ENCODE peak calls at places on chromosomes 13 and 19, in four cellular contexts. D is stomach, S is uterus, F is tibial nerve. T is an unnamed sample.

GRCh38 chr19:29544656-29545360 is 19.0 kb downstream of the VSTM2B start:
- DNase-seq in D (no peak), S (peak), F (no peak), T (no peak)

GRCh38 chr19:55437410-55437809 is 5.7 kb downstream of the SHISA7 start:
- DNase-seq in S (no peak), D (peak), F (no peak), T (peak)

GRCh38 chr19:28399187-28399586 is 813.8 kb downstream of the UQCRFS1 start:
- DNase-seq in D (no peak), F (no peak), S (no peak), T (no peak)

GRCh38 chr13:40779049-40779448 is 8.1 kb upstream of the MRPS31 start:
- DNase-seq in S (no peak), D (no peak), F (no peak), T (no peak)

GRCh38 chr13:33153421-33154381 is 131.9 kb downstream of the STARD13 start:
- DNase-seq in F (no peak), D (no peak), S (no peak), T (no peak)

GRCh38 chr13:64234255-64234654 is 2818.6 kb upstream of the PCDH20 start:
- DNase-seq in S (no peak), D (no peak), F (no peak), T (no peak)

GRCh38 chr19:16861875-16862274 is 26.9 kb upstream of the F2RL3 start:
- DNase-seq in S (no peak), F (no peak), D (no peak), T (no peak)

GRCh38 chr13:52459668-52460067 is 4.4 kb downstream of the CKAP2 start:
- DNase-seq in D (no peak), F (no peak), S (no peak), T (peak)

GRCh38 chr13:80195649-80196048 is 145.3 kb downstream of the SPRY2 start:
- DNase-seq in D (no peak), S (no peak), F (no peak), T (no peak)

GRCh38 chr19:41225238-41226052 is 6.4 kb downstream of the AXL start:
- DNase-seq in D (peak), S (peak), F (peak), T (no peak)

GRCh38 chr19:41228486-41228885 is 9.5 kb downstream of the AXL start:
- DNase-seq in D (no peak), S (no peak), F (no peak), T (no peak)

GRCh38 chr19:41224632-41225031 is 5.6 kb downstream of the AXL start:
- DNase-seq in D (no peak), F (no peak), S (no peak), T (no peak)

GRCh38 chr19:41226874-41227390 is 7.9 kb downstream of the AXL start:
- DNase-seq in F (no peak), S (no peak), D (no peak), T (no peak)

DNA sequence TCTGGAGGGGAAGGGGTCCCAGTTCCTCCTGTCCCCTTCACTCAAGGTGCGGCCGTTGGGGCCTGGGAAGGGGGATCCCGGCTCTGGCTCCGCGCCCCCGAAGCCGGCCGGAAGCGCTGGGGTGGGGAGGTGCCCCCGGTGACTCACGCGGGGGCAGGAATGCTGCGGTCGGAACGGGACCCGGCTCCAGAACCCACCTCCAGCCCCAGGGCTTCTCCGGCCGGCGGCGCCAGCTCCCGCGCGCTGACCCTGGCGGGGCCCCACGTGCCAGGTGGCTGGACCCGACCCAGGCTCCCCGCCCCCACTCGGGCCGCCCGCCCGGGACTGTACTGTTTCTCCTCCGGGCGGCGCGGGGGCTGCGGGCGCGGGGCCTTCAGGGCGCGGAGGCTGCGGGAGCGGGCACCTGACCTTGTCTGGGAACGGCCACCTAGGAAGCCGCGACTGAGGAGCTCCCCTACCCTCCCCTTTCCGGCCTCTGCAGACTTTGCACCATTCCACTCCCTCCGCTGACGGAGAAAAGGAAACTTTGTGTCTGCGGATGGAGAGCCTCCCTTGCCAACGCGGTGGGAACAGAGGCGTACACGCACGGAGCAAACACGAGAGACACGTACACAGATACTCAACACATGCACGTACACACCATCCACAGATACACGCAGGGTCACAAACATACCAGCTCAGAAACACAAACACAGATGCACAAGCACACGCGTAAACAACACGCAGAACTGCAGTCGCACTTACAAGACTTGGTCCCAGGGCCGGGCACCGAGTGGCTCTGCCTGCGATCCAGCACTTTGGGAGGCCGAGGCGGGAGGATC is 7.2 kb downstream of the AXL start:
- DNase-seq in D (peak), F (peak), S (peak), T (peak)
- TF ChIP-seq POLR2A in D (no peak), F (no peak), S (peak), T (no peak)

GRCh38 chr19:35458821-35459391 is 10.8 kb downstream of the FFAR2 start:
- DNase-seq in F (no peak), D (peak), S (no peak), T (no peak)
- TF ChIP-seq POLR2A in F (no peak), D (no peak), S (no peak), T (no peak)

DNA sequence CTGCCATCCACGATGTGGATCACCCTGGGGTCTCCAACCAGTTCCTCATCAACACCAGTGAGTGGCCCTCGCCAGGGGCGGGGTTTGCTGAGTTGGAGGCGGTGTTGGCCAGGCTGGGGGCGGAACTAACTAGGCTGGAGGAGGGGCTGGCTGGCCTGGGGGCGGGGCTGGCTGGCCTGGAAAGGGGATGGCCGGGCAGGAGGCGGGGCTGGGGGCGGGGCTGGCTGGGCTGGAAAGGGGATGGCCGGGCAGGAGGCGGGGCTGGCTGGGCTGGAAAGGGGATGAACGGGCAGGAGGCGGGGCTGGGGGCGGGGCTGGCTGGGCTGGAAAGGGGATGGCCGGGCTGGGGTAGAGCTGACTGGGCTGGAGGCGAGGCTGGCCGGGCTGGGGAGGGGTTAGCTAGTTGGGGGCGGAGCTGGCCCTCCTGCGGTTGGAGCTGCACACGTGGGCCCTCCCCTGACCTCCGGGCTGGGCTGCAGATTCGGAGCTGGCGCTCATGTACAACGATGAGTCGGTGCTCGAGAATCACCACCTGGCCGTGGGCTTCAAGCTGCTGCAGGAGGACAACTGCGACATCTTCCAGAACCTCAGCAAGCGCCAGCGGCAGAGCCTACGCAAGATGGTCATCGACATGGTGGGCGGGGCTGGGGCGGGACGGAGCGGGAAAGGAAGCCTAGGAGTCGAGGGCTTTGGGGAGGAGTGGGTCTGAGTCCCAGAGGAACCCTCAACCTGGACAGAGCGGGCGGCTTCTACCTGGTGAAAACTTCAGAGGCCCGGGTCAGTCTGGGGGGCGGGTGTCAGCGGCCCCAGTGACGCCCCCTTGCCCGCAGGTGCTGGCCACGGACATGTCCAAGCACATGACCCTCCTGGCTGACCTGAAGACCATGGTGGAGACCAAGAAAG is 41.0 kb downstream of the PDE4A start:
- DNase-seq in F (peak), D (peak), S (peak), T (peak)
- TF ChIP-seq POLR2A in F (no peak), D (no peak), S (no peak), T (no peak)

GRCh38 chr19:50790898-50791562 is 815 bp downstream of the ACP4 start:
- DNase-seq in F (no peak), D (no peak), S (no peak), T (no peak)
- TF ChIP-seq POLR2A in F (no peak), D (no peak), S (no peak), T (no peak)

GRCh38 chr13:24763596-24764275 is at the start of gene RNF17:
- DNase-seq in D (no peak), S (no peak), F (no peak), T (no peak)
- TF ChIP-seq POLR2A in D (no peak), S (no peak), F (no peak), T (no peak)

GRCh38 chr19:8476524-8476923 is 25.9 kb downstream of the PRAM1 start:
- DNase-seq in D (no peak), F (no peak), S (no peak), T (no peak)

GRCh38 chr19:8477889-8478288 is 24.6 kb downstream of the PRAM1 start:
- DNase-seq in F (no peak), D (no peak), S (no peak), T (no peak)

GRCh38 chr19:8473652-8474476 is 28.6 kb downstream of the PRAM1 start:
- DNase-seq in F (no peak), S (no peak), D (no peak), T (no peak)

GRCh38 chr19:8478605-8479004 is 23.8 kb downstream of the PRAM1 start:
- DNase-seq in F (no peak), S (no peak), D (no peak), T (no peak)

GRCh38 chr19:8475005-8475404 is 27.4 kb downstream of the PRAM1 start:
- DNase-seq in D (no peak), F (no peak), S (no peak), T (no peak)
- TF ChIP-seq POLR2A in D (no peak), F (no peak), S (no peak), T (no peak)

DNA sequence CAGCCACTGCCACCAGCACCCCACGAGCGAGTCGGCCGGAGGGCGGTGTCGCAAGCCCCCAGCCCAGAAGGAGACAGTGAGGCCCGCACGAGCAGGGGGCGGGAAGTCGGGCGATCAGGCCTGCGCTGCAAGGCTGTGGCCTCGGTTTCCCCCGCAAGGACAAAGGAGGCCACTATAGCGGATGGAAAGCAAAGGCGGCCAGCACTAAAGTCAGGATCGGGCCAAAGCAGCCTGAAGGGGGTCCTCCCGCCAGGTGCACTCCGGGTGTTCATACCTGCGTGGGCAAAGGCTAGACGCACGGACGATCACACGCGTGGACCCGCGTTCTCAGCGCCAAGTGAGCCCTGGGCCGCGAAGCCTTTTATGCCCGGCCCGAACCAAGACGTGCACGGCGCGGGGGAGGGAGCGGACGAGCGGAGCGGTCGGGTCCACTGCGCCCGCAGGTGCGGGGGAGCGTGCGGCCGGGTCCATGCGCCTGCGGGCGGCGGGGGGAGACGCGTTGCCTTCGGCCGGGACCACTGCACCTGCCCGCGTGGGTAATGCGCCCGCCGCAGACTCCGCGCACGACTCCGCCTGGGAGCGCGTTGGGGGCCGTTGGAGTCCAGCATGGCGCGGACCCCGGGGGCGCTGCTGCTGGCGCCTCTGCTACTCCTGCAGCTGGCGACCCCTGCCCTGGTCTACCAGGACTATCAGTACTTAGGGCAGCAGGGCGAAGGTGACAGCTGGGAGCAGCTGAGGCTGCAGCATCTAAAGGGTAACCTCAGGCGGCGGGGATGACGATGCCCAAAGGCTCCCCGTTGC is at the start of the genes PRDX2 and THSD8:
- DNase-seq in F (peak), D (peak), S (peak), T (peak)
- TF ChIP-seq POLR2A in F (peak), D (no peak), S (peak), T (peak)

GRCh38 chr19:31083122-31083521 is 266.1 kb downstream of the TSHZ3 start:
- DNase-seq in D (no peak), F (no peak), S (no peak), T (no peak)

GRCh38 chr19:31085125-31085524 is 264.1 kb downstream of the TSHZ3 start:
- DNase-seq in F (no peak), S (no peak), D (no peak), T (no peak)
- TF ChIP-seq POLR2A in F (no peak), S (no peak), D (no peak), T (no peak)

DNA sequence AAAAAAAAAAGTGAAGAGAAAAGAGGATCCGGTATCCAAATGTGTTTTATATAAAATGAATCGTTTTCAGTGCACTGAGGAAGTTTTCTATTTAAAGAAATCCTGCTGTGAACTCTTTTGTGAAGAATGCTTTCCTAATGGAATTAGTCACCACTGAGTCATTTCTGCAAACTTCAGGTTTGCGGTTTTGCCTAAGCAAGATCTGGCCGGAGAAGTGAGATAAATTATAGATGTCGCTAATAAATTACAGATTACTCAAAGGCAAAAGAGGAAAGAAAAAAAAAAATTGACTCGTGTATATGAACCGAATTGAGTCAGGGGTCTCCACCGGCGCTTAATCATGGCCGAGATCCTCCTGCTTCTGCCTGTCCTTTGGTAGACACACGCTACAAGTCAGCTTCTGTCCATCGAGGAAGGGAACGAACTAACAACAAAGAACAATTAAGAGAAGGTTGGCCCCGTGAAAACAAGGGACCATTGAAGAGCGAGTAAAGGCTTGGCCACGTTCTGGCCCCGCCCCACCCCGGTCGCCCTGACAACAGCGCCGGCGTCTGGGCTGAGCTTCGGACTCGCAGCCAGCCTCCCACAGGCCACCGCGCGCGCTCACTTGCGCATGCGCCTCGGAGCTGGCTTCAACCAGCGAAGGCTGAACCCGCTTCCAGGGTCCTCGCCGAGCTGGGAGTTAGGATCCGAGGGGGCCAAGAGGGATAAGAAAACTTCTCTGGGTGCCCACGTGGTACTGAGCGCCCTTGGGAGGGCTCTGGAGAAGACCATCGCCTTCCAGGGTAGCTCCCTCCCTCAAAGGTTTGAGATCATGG is 33.0 kb upstream of the MRI1 start:
- DNase-seq in D (peak), F (peak), S (peak), T (peak)
- TF ChIP-seq POLR2A in D (no peak), F (peak), S (peak), T (peak)

T was measured in erythroblast.